ENCODE peak calls at places on chromosomes 3 and 15, in four cellular contexts. Z is MM.1S, C is hepatocyte, Q is heart left ventricle. B is an unnamed sample. For H3K4me1 and H3K27me3, the result is how much of the 10 kb centered on the place peaks cover.

GRCh38 chr3:108662141-108662738 is 72.7 kb downstream of the DZIP3 start:
- DNase-seq in Z (peak), C (peak), Q (no peak), B (no peak)

GRCh38 chr3:160661660-160662059 is 15.3 kb upstream of the ARL14 start:
- DNase-seq in Z (peak), C (no peak), Q (no peak), B (no peak)

GRCh38 chr15:39700301-39700700 is 82.3 kb downstream of the FSIP1 start:
- DNase-seq in Z (no peak), C (no peak), Q (no peak), B (no peak)

GRCh38 chr3:111418388-111418787 is 123.6 kb upstream of the CD96 start:
- DNase-seq in Z (no peak), C (no peak), Q (no peak), B (no peak)

GRCh38 chr3:13012228-13012691 is 61.0 kb downstream of the IQSEC1 start:
- DNase-seq in Z (peak), C (no peak), Q (peak), B (peak)

GRCh38 chr15:86493884-86494283 is 414.2 kb downstream of the AGBL1 start:
- DNase-seq in Z (no peak), C (no peak), Q (no peak), B (no peak)

GRCh38 chr3:134084230-134084950 is 54.7 kb upstream of the SLCO2A1 start:
- DNase-seq in Z (no peak), C (no peak), Q (no peak), B (no peak)

GRCh38 chr15:90994059-90994416 is 297 bp downstream of the PRC1 start:
- DNase-seq in Z (peak), C (peak), Q (no peak), B (peak)

GRCh38 chr3:108430540-108430939 is 79.9 kb downstream of the MYH15 start:
- DNase-seq in Z (no peak), C (no peak), Q (no peak), B (no peak)

GRCh38 chr15:90883971-90884718 is at the start of gene FES:
- DNase-seq in Z (no peak), C (peak), Q (peak), B (peak)

GRCh38 chr15:73873889-73874511 is 636 bp downstream of the TBC1D21 start:
- DNase-seq in Z (peak), C (peak), Q (no peak), B (no peak)

GRCh38 chr15:79031821-79032220 is 58.8 kb downstream of the RASGRF1 start:
- DNase-seq in Z (no peak), C (no peak), Q (no peak), B (no peak)
- H3K4me1 ChIP-seq in Z (under half), C (under half), Q (under half), B (under half)

GRCh38 chr3:58141766-58142345 is 68.9 kb downstream of the DNASE1L3 start:
- DNase-seq in Z (no peak), C (no peak), Q (no peak), B (no peak)
- H3K27me3 ChIP-seq in Z (under half), C (under half), Q (under half), B (under half)

GRCh38 chr3:20622304-20622703 is 436.3 kb upstream of the SGO1 start:
- DNase-seq in Z (no peak), C (no peak), Q (no peak), B (no peak)
- TF ChIP-seq CTCF in Z (no peak), C (no peak), Q (no peak), B (no peak)

GRCh38 chr3:72154391-72155300 is 369.7 kb upstream of the PROK2 start:
- DNase-seq in Z (no peak), C (peak), Q (no peak), B (no peak)
- H3K4me1 ChIP-seq in Z (under half), C (under half), Q (under half), B (under half)

GRCh38 chr3:169659858-169660614 is 3.5 kb downstream of the MECOM start:
- DNase-seq in Z (no peak), C (no peak), Q (no peak), B (no peak)
- H3K27me3 ChIP-seq in Z (under half), C (half or more), Q (under half), B (under half)

GRCh38 chr15:85005319-85005718 is 23.7 kb downstream of the PDE8A start:
- DNase-seq in Z (no peak), C (no peak), Q (no peak), B (no peak)
- TF ChIP-seq CTCF in Z (no peak), C (no peak), Q (no peak), B (no peak)

GRCh38 chr3:150762662-150763121 is 277 bp downstream of the SIAH2 start:
- DNase-seq in Z (peak), C (peak), Q (peak), B (no peak)
- H3K4me1 ChIP-seq in Z (half or more), C (under half), Q (under half), B (under half)

DNA sequence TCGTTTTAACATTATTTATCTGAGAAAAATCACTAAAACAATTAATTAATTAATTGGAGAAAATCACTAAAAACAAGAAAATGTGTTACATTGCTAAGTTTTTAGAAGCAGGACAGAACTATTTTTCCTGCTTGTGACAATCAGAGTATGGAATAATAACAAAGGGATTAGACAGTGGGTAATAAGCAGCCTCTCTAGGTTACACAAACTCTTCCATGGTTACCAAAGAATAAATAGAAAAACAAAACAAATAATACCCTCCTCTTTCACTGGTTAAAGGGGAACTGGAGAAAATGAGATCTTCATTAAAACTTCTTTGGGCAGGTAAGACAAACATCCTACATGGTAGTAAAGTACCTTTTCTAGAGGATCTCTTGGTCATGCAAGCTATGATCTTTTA is 2.4 kb upstream of the PLCH1 start:
- DNase-seq in Z (no peak), C (no peak), Q (no peak), B (no peak)
- H3K27me3 ChIP-seq in Z (under half), C (under half), Q (under half), B (under half)

DNA sequence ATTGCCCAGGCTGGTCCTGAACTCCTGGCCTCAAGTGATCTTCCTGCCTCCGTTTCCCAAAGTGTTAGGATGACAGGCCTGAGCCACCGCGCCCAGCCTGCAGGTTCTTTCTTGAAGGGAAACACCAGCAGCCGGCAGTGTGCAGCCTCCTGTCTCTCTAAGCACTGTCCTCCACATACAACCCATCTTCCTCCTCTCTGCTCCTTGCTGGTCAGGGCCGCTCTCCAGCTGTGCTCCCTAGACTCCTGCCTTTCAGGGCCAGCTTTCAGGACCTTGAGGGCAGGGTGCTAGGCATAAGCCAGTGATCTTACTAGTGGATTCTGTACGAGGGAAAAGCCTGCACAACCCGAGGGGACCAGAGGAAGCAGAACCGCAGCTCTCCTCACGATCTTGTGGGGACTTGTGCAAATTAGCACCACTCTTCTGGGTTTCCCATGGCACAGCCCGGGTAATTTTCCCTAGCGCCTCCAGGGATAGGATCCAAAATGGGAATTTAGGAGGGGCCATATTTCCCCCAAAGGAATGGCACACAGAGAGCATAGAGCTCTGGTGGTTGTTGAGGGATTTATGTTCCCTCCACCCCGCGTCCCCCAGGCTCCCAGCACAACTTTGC is 18.2 kb upstream of the CORO2B start:
- DNase-seq in Z (no peak), C (no peak), Q (no peak), B (no peak)
- TF ChIP-seq CTCF in Z (no peak), C (no peak), Q (no peak), B (no peak)

DNA sequence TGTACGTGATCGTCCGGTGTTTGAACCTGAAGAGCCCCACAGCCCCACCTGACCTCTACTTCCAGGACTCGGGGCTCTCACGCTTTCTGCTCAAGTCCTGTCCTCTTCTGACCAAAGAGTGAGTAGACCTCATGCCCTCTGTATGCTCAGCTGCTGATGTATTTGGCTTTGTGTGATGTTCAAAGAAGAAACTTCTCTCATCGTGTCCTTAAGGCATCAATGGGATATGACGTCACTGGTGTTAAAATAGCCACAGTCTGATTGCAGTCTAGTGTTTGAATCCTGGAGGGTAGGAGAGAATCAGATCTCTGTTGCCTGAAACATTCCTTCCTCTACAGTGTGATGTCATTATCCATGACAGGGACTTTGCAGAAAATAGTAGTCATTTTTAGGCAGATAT is 28.1 kb downstream of the ABHD2 start:
- DNase-seq in Z (peak), C (no peak), Q (no peak), B (no peak)
- H3K4me1 ChIP-seq in Z (half or more), C (half or more), Q (half or more), B (under half)